ENCODE peak calls at places on chromosomes 16 and 17, in eight cellular contexts. One of them, this sample, is unnamed.

GRCh38 chr17:15919466-15919865 is 25.5 kb upstream of the ADORA2B start:
- DNase-seq in activated CD8-positive, alpha-beta memory T cell treated with anti-CD3 and anti-CD28 coated beads for 1 hour: no peak
- DNase-seq in dermis microvascular lymphatic vessel endothelial cell: no peak
- DNase-seq in stimulated activated CD4-positive, alpha-beta T cell treated with anti-CD3 and anti-CD28 coated beads, Interleukin-12 subunit alpha, Interleukin-12 subunit beta, amount 100 ng/mL, for 24 hours: no peak
- DNase-seq in thoracic aorta: no peak
- DNase-seq in caudate nucleus: no peak
- DNase-seq in brain microvascular endothelial cell: no peak
- DNase-seq in M059J: no peak
- DNase-seq in this sample: no peak

GRCh38 chr17:69284646-69285045 is 42.3 kb downstream of the ABCA5 start:
- DNase-seq in thoracic aorta: no peak
- DNase-seq in caudate nucleus: no peak
- DNase-seq in activated CD8-positive, alpha-beta memory T cell treated with anti-CD3 and anti-CD28 coated beads for 1 hour: no peak
- DNase-seq in brain microvascular endothelial cell: no peak
- DNase-seq in dermis microvascular lymphatic vessel endothelial cell: no peak
- DNase-seq in stimulated activated CD4-positive, alpha-beta T cell treated with anti-CD3 and anti-CD28 coated beads, Interleukin-12 subunit alpha, Interleukin-12 subunit beta, amount 100 ng/mL, for 24 hours: no peak
- DNase-seq in M059J: no peak
- DNase-seq in this sample: no peak

GRCh38 chr16:66661210-66661560 is 35.4 kb downstream of the CMTM4 start:
- DNase-seq in activated CD8-positive, alpha-beta memory T cell treated with anti-CD3 and anti-CD28 coated beads for 1 hour: no peak
- DNase-seq in dermis microvascular lymphatic vessel endothelial cell: no peak
- DNase-seq in stimulated activated CD4-positive, alpha-beta T cell treated with anti-CD3 and anti-CD28 coated beads, Interleukin-12 subunit alpha, Interleukin-12 subunit beta, amount 100 ng/mL, for 24 hours: no peak
- DNase-seq in thoracic aorta: no peak
- DNase-seq in caudate nucleus: no peak
- DNase-seq in M059J: no peak
- DNase-seq in brain microvascular endothelial cell: no peak
- DNase-seq in this sample: no peak

GRCh38 chr17:1783834-1784611 is 22.2 kb downstream of the SERPINF1 start:
- DNase-seq in caudate nucleus: no peak
- DNase-seq in dermis microvascular lymphatic vessel endothelial cell: peak
- DNase-seq in stimulated activated CD4-positive, alpha-beta T cell treated with anti-CD3 and anti-CD28 coated beads, Interleukin-12 subunit alpha, Interleukin-12 subunit beta, amount 100 ng/mL, for 24 hours: no peak
- DNase-seq in M059J: peak
- DNase-seq in activated CD8-positive, alpha-beta memory T cell treated with anti-CD3 and anti-CD28 coated beads for 1 hour: no peak
- DNase-seq in brain microvascular endothelial cell: peak
- DNase-seq in thoracic aorta: peak
- DNase-seq in this sample: peak

GRCh38 chr17:29640413-29640812 is 17.7 kb upstream of the CORO6 start:
- DNase-seq in M059J: peak
- DNase-seq in caudate nucleus: no peak
- DNase-seq in activated CD8-positive, alpha-beta memory T cell treated with anti-CD3 and anti-CD28 coated beads for 1 hour: no peak
- DNase-seq in stimulated activated CD4-positive, alpha-beta T cell treated with anti-CD3 and anti-CD28 coated beads, Interleukin-12 subunit alpha, Interleukin-12 subunit beta, amount 100 ng/mL, for 24 hours: no peak
- DNase-seq in thoracic aorta: no peak
- DNase-seq in brain microvascular endothelial cell: peak
- DNase-seq in dermis microvascular lymphatic vessel endothelial cell: no peak
- DNase-seq in this sample: no peak

GRCh38 chr17:65916425-65916824 is 275.5 kb downstream of the CEP112 start:
- DNase-seq in M059J: no peak
- DNase-seq in thoracic aorta: no peak
- DNase-seq in brain microvascular endothelial cell: no peak
- DNase-seq in dermis microvascular lymphatic vessel endothelial cell: no peak
- DNase-seq in stimulated activated CD4-positive, alpha-beta T cell treated with anti-CD3 and anti-CD28 coated beads, Interleukin-12 subunit alpha, Interleukin-12 subunit beta, amount 100 ng/mL, for 24 hours: no peak
- DNase-seq in caudate nucleus: no peak
- DNase-seq in activated CD8-positive, alpha-beta memory T cell treated with anti-CD3 and anti-CD28 coated beads for 1 hour: no peak
- DNase-seq in this sample: no peak

GRCh38 chr17:9628509-9628908 is 16.8 kb upstream of the USP43 start:
- DNase-seq in caudate nucleus: no peak
- DNase-seq in activated CD8-positive, alpha-beta memory T cell treated with anti-CD3 and anti-CD28 coated beads for 1 hour: no peak
- DNase-seq in M059J: no peak
- DNase-seq in brain microvascular endothelial cell: no peak
- DNase-seq in stimulated activated CD4-positive, alpha-beta T cell treated with anti-CD3 and anti-CD28 coated beads, Interleukin-12 subunit alpha, Interleukin-12 subunit beta, amount 100 ng/mL, for 24 hours: no peak
- DNase-seq in dermis microvascular lymphatic vessel endothelial cell: no peak
- DNase-seq in thoracic aorta: no peak
- DNase-seq in this sample: no peak

GRCh38 chr17:61897548-61898180 is 30.1 kb downstream of the INTS2 start:
- DNase-seq in brain microvascular endothelial cell: no peak
- DNase-seq in thoracic aorta: no peak
- DNase-seq in stimulated activated CD4-positive, alpha-beta T cell treated with anti-CD3 and anti-CD28 coated beads, Interleukin-12 subunit alpha, Interleukin-12 subunit beta, amount 100 ng/mL, for 24 hours: no peak
- DNase-seq in activated CD8-positive, alpha-beta memory T cell treated with anti-CD3 and anti-CD28 coated beads for 1 hour: no peak
- DNase-seq in caudate nucleus: no peak
- DNase-seq in M059J: no peak
- DNase-seq in dermis microvascular lymphatic vessel endothelial cell: no peak
- DNase-seq in this sample: no peak

GRCh38 chr16:66247516-66248089 is 118.9 kb upstream of the CDH5 start:
- DNase-seq in M059J: peak
- DNase-seq in brain microvascular endothelial cell: no peak
- DNase-seq in thoracic aorta: no peak
- DNase-seq in activated CD8-positive, alpha-beta memory T cell treated with anti-CD3 and anti-CD28 coated beads for 1 hour: no peak
- DNase-seq in caudate nucleus: no peak
- DNase-seq in stimulated activated CD4-positive, alpha-beta T cell treated with anti-CD3 and anti-CD28 coated beads, Interleukin-12 subunit alpha, Interleukin-12 subunit beta, amount 100 ng/mL, for 24 hours: no peak
- DNase-seq in dermis microvascular lymphatic vessel endothelial cell: no peak
- DNase-seq in this sample: no peak

GRCh38 chr17:71084838-71085237 is 915.5 kb downstream of the KCNJ2 start:
- DNase-seq in dermis microvascular lymphatic vessel endothelial cell: no peak
- DNase-seq in brain microvascular endothelial cell: no peak
- DNase-seq in caudate nucleus: no peak
- DNase-seq in M059J: no peak
- DNase-seq in stimulated activated CD4-positive, alpha-beta T cell treated with anti-CD3 and anti-CD28 coated beads, Interleukin-12 subunit alpha, Interleukin-12 subunit beta, amount 100 ng/mL, for 24 hours: no peak
- DNase-seq in thoracic aorta: no peak
- DNase-seq in activated CD8-positive, alpha-beta memory T cell treated with anti-CD3 and anti-CD28 coated beads for 1 hour: no peak
- DNase-seq in this sample: no peak

GRCh38 chr16:13983625-13984024 is 63.7 kb downstream of the ERCC4 start:
- DNase-seq in M059J: no peak
- DNase-seq in activated CD8-positive, alpha-beta memory T cell treated with anti-CD3 and anti-CD28 coated beads for 1 hour: no peak
- DNase-seq in stimulated activated CD4-positive, alpha-beta T cell treated with anti-CD3 and anti-CD28 coated beads, Interleukin-12 subunit alpha, Interleukin-12 subunit beta, amount 100 ng/mL, for 24 hours: no peak
- DNase-seq in caudate nucleus: no peak
- DNase-seq in dermis microvascular lymphatic vessel endothelial cell: no peak
- DNase-seq in brain microvascular endothelial cell: no peak
- DNase-seq in thoracic aorta: no peak
- DNase-seq in this sample: no peak

GRCh38 chr17:62840871-62841270 is 32.8 kb upstream of the MARCHF10 start:
- DNase-seq in stimulated activated CD4-positive, alpha-beta T cell treated with anti-CD3 and anti-CD28 coated beads, Interleukin-12 subunit alpha, Interleukin-12 subunit beta, amount 100 ng/mL, for 24 hours: no peak
- DNase-seq in activated CD8-positive, alpha-beta memory T cell treated with anti-CD3 and anti-CD28 coated beads for 1 hour: no peak
- DNase-seq in thoracic aorta: no peak
- DNase-seq in brain microvascular endothelial cell: no peak
- DNase-seq in dermis microvascular lymphatic vessel endothelial cell: no peak
- DNase-seq in M059J: no peak
- DNase-seq in caudate nucleus: no peak
- DNase-seq in this sample: no peak

GRCh38 chr16:84062734-84063640 is 20.4 kb upstream of the SLC38A8 start:
- DNase-seq in thoracic aorta: peak
- DNase-seq in M059J: peak
- DNase-seq in dermis microvascular lymphatic vessel endothelial cell: peak
- DNase-seq in caudate nucleus: peak
- DNase-seq in brain microvascular endothelial cell: peak
- DNase-seq in activated CD8-positive, alpha-beta memory T cell treated with anti-CD3 and anti-CD28 coated beads for 1 hour: peak
- DNase-seq in stimulated activated CD4-positive, alpha-beta T cell treated with anti-CD3 and anti-CD28 coated beads, Interleukin-12 subunit alpha, Interleukin-12 subunit beta, amount 100 ng/mL, for 24 hours: peak
- DNase-seq in this sample: peak

GRCh38 chr16:80527297-80527696 is 13.5 kb upstream of the DYNLRB2 start:
- DNase-seq in dermis microvascular lymphatic vessel endothelial cell: peak
- DNase-seq in brain microvascular endothelial cell: peak
- DNase-seq in activated CD8-positive, alpha-beta memory T cell treated with anti-CD3 and anti-CD28 coated beads for 1 hour: no peak
- DNase-seq in M059J: peak
- DNase-seq in thoracic aorta: no peak
- DNase-seq in stimulated activated CD4-positive, alpha-beta T cell treated with anti-CD3 and anti-CD28 coated beads, Interleukin-12 subunit alpha, Interleukin-12 subunit beta, amount 100 ng/mL, for 24 hours: no peak
- DNase-seq in caudate nucleus: no peak
- DNase-seq in this sample: no peak

GRCh38 chr17:65656390-65657250 is 95.2 kb upstream of the AXIN2 start:
- DNase-seq in dermis microvascular lymphatic vessel endothelial cell: no peak
- DNase-seq in thoracic aorta: no peak
- DNase-seq in brain microvascular endothelial cell: no peak
- DNase-seq in activated CD8-positive, alpha-beta memory T cell treated with anti-CD3 and anti-CD28 coated beads for 1 hour: no peak
- DNase-seq in M059J: no peak
- DNase-seq in caudate nucleus: no peak
- DNase-seq in stimulated activated CD4-positive, alpha-beta T cell treated with anti-CD3 and anti-CD28 coated beads, Interleukin-12 subunit alpha, Interleukin-12 subunit beta, amount 100 ng/mL, for 24 hours: peak
- DNase-seq in this sample: no peak

GRCh38 chr16:67201411-67202345 is 2.7 kb downstream of the ELMO3 start:
- DNase-seq in stimulated activated CD4-positive, alpha-beta T cell treated with anti-CD3 and anti-CD28 coated beads, Interleukin-12 subunit alpha, Interleukin-12 subunit beta, amount 100 ng/mL, for 24 hours: no peak
- DNase-seq in brain microvascular endothelial cell: no peak
- DNase-seq in thoracic aorta: no peak
- DNase-seq in activated CD8-positive, alpha-beta memory T cell treated with anti-CD3 and anti-CD28 coated beads for 1 hour: no peak
- DNase-seq in dermis microvascular lymphatic vessel endothelial cell: no peak
- DNase-seq in M059J: no peak
- DNase-seq in caudate nucleus: no peak
- DNase-seq in this sample: no peak

GRCh38 chr17:72372185-72372584 is 251.4 kb downstream of the SOX9 start:
- DNase-seq in M059J: peak
- DNase-seq in caudate nucleus: no peak
- DNase-seq in dermis microvascular lymphatic vessel endothelial cell: no peak
- DNase-seq in activated CD8-positive, alpha-beta memory T cell treated with anti-CD3 and anti-CD28 coated beads for 1 hour: no peak
- DNase-seq in stimulated activated CD4-positive, alpha-beta T cell treated with anti-CD3 and anti-CD28 coated beads, Interleukin-12 subunit alpha, Interleukin-12 subunit beta, amount 100 ng/mL, for 24 hours: no peak
- DNase-seq in thoracic aorta: no peak
- DNase-seq in brain microvascular endothelial cell: no peak
- DNase-seq in this sample: no peak

GRCh38 chr17:28507567-28508195 is 1.5 kb downstream of the FOXN1 start:
- DNase-seq in caudate nucleus: no peak
- DNase-seq in M059J: no peak
- DNase-seq in thoracic aorta: no peak
- DNase-seq in stimulated activated CD4-positive, alpha-beta T cell treated with anti-CD3 and anti-CD28 coated beads, Interleukin-12 subunit alpha, Interleukin-12 subunit beta, amount 100 ng/mL, for 24 hours: no peak
- DNase-seq in dermis microvascular lymphatic vessel endothelial cell: no peak
- DNase-seq in brain microvascular endothelial cell: no peak
- DNase-seq in activated CD8-positive, alpha-beta memory T cell treated with anti-CD3 and anti-CD28 coated beads for 1 hour: no peak
- DNase-seq in this sample: no peak

This sample was measured in astrocyte of the cerebellum.